ENCODE peak calls at places on chromosomes 1 and 21, in seven cellular contexts. X is astrocyte, V is prostate gland, J is MM.1S, W is aorta, S is left lung, F is upper lobe of right lung. I is an unnamed sample.
A peak's percentile ranks its signal among the peaks of the same experiment; 100 is the strongest.

GRCh38 chr1:188670837-188671236 is 1806.8 kb downstream of the BRINP3 start:
- DNase-seq in J (no peak), V (no peak), F (no peak), S (no peak), W (no peak), X (peak; percentile 30), I (no peak)

GRCh38 chr1:15525043-15525958 is 1.3 kb upstream of the CASP9 start:
- DNase-seq in X (no peak), S (no peak), J (peak; percentile 97), F (peak; percentile 99), V (no peak), W (peak; percentile 54), I (peak; percentile 100)

GRCh38 chr1:184020328-184020727 is 17.2 kb downstream of the COLGALT2 start:
- DNase-seq in V (no peak), S (no peak), F (no peak), W (no peak), X (no peak), J (no peak), I (no peak)

GRCh38 chr1:150420560-150421265 is 56.8 kb downstream of the RPRD2 start:
- DNase-seq in X (peak; percentile 40), F (no peak), S (no peak), J (no peak), W (no peak), V (peak; percentile 9), I (no peak)

GRCh38 chr1:179105393-179105792 is 23.5 kb downstream of the TOR3A start:
- DNase-seq in X (no peak), S (no peak), W (no peak), J (peak; percentile 28), F (no peak), V (no peak), I (no peak)

GRCh38 chr21:37055271-37055855 is 17.5 kb downstream of the PIGP start:
- DNase-seq in V (no peak), W (no peak), S (no peak), F (no peak), X (no peak), J (no peak), I (no peak)

GRCh38 chr21:36509966-36510742 is 30.2 kb upstream of the CLDN14 start:
- DNase-seq in J (no peak), V (peak; percentile 91), F (peak; percentile 77), W (no peak), X (no peak), S (peak; percentile 60), I (no peak)

GRCh38 chr1:1058088-1058905 is 15.8 kb downstream of the RNF223 start:
- DNase-seq in W (no peak), X (no peak), F (no peak), J (no peak), S (no peak), V (no peak), I (no peak)

GRCh38 chr1:6743189-6744101 is 41.8 kb upstream of the CAMTA1 start:
- DNase-seq in S (peak; percentile 45), J (no peak), X (peak; percentile 88), V (peak; percentile 78), F (peak; percentile 71), W (peak; percentile 80), I (no peak)

GRCh38 chr1:13950637-13951036 is 250.6 kb downstream of the PRDM2 start:
- DNase-seq in X (no peak), S (no peak), V (no peak), J (no peak), W (no peak), F (no peak), I (no peak)

GRCh38 chr1:203548917-203549708 is 55.2 kb downstream of the OPTC start:
- DNase-seq in J (no peak), X (no peak), V (no peak), S (no peak), W (no peak), F (peak; percentile 9), I (no peak)

GRCh38 chr21:18460979-18461378 is 57.4 kb upstream of the TMPRSS15 start:
- DNase-seq in W (no peak), X (no peak), J (no peak), V (no peak), F (no peak), S (no peak), I (no peak)

GRCh38 chr1:169427081-169427611 is at the start of gene CCDC181:
- DNase-seq in X (peak; percentile 64), J (peak; percentile 53), S (peak; percentile 34), V (peak; percentile 11), F (peak; percentile 67), W (peak; percentile 56), I (no peak)

GRCh38 chr1:245605480-245606156 is 450.8 kb downstream of the KIF26B start:
- DNase-seq in X (peak; percentile 84), V (no peak), S (no peak), J (no peak), F (no peak), W (no peak), I (no peak)

GRCh38 chr1:232367293-232367692 is 262.6 kb downstream of the SIPA1L2 start:
- DNase-seq in F (no peak), J (no peak), W (no peak), S (no peak), V (no peak), X (no peak), I (no peak)

GRCh38 chr1:232872738-232873137 is 67.5 kb downstream of the MAP10 start:
- DNase-seq in X (no peak), F (no peak), V (no peak), J (no peak), W (no peak), S (no peak), I (no peak)

GRCh38 chr1:1001631-1002300 is 1.9 kb upstream of the HES4 start:
- DNase-seq in S (peak; percentile 70), W (peak; percentile 79), X (no peak), J (no peak), F (peak; percentile 90), V (peak; percentile 74), I (peak; percentile 77)

GRCh38 chr1:29124366-29125236 is 898 bp upstream of the TMEM200B start:
- DNase-seq in W (peak; percentile 89), V (no peak), J (peak; percentile 44), S (peak; percentile 67), F (peak; percentile 77), X (peak; percentile 60), I (peak; percentile 92)

GRCh38 chr1:154142358-154142757 is 12.5 kb downstream of the NUP210L start:
- DNase-seq in J (no peak), F (no peak), W (no peak), V (peak; percentile 10), X (no peak), S (no peak), I (no peak)

GRCh38 chr1:216807696-216808095 is 84.5 kb upstream of the ESRRG start:
- DNase-seq in J (no peak), F (no peak), V (no peak), X (peak; percentile 72), S (no peak), W (no peak), I (no peak)

GRCh38 chr1:151815716-151816327 is 10.6 kb upstream of the LINGO4 start:
- DNase-seq in S (no peak), V (no peak), F (peak; percentile 67), X (no peak), W (no peak), J (peak; percentile 92), I (no peak)

GRCh38 chr1:56644064-56644940 is 812 bp upstream of the PRKAA2 start:
- DNase-seq in S (no peak), W (no peak), X (no peak), F (no peak), V (no peak), J (no peak), I (no peak)

GRCh38 chr1:56643661-56644060 is 1.5 kb upstream of the PRKAA2 start:
- DNase-seq in F (no peak), W (no peak), S (no peak), J (no peak), V (no peak), X (no peak), I (no peak)

GRCh38 chr1:56644941-56645662 is at the start of gene PRKAA2:
- DNase-seq in S (no peak), J (peak; percentile 21), V (peak; percentile 44), F (peak; percentile 69), W (peak; percentile 55), X (no peak), I (no peak)

GRCh38 chr1:56647106-56647505 is 2.0 kb downstream of the PRKAA2 start:
- DNase-seq in J (no peak), W (no peak), F (no peak), V (no peak), X (no peak), S (no peak), I (no peak)

GRCh38 chr1:56645663-56646330 is 683 bp downstream of the PRKAA2 start:
- DNase-seq in X (no peak), W (no peak), J (no peak), S (no peak), F (no peak), V (peak; percentile 19), I (no peak)
- H3K4me3 ChIP-seq in X (peak overlapping the region; percentile 58), W (peak overlapping the region; percentile 43), J (peak overlapping the region; percentile 57), S (peak overlapping the region; percentile 42), F (peak overlapping the region; percentile 53), V (peak overlapping the region; percentile 80), I (peak overlapping the region; percentile 63)

DNA sequence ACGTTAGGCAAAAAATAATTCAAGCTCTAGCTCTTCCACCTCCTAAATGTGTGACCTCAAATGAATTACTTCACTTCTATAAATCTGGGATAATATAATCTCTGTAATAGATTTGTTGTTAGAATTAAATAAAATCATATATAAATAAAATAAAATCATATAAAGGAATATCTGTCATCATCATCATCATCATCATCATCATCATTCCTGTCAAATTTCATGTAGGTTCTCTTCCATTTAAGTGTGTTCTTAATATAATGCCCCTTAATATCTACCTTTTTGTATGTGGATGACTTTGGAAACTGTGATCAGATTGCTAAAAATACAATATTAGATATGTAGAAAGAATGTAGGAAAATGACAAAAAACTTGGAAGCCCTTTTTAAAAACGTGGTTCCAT is 621.0 kb downstream of the ADGRL2 start:
- DNase-seq in X (no peak), W (no peak), V (no peak), J (no peak), S (no peak), F (no peak), I (no peak)
- H3K4me1 ChIP-seq in X (no peaks in the 10 kb centered on the region), W (no peaks in the 10 kb centered on the region), V (no peaks in the 10 kb centered on the region), J (no peaks in the 10 kb centered on the region), S (no peaks in the 10 kb centered on the region), F (no peaks in the 10 kb centered on the region), I (no peaks in the 10 kb centered on the region)

GRCh38 chr1:115592264-115592663 is 49.5 kb upstream of the VANGL1 start:
- DNase-seq in F (no peak), V (no peak), W (no peak), X (no peak), J (no peak), S (no peak), I (no peak)
- H3K4me3 ChIP-seq in F (no peak overlapping the region), V (no peak overlapping the region), W (no peak overlapping the region), X (no peak overlapping the region), J (no peak overlapping the region), S (no peak overlapping the region), I (no peak overlapping the region)

DNA sequence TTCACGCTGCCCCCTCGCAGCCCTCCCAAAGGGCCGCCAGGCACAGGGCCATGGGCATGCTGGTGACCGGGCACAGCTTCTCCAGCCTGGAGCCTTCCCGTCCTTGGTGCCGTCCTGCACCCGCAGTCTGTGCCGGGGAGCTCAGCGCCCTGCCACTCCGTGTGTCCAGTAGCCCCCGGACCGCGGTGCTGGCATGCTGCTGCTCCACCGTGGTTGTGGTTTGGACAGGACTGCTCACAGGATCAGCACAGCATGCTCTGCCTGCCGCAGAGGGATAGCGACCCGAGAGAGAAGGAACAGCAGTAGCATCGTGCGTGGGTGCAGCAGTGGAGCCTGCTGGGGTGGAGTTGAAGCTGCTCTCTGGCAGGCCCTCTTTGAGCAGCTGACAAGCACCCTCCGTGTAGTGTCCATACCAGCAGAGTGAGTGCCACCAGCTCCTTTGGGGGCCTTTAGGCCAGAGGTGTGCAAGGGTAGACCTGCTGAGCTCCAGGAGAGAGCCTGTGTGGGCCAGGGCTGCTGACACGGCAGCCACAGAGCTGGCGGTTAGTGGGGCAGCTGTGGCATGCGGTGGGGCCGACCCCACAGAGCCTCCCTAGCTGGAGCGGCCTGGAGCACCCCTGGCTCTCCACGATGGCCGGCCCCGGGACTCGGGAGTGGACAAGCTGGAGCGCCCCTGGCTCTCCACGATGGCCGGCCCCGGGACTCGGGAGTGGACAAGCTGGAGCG is 6.4 kb upstream of the PCBP3 start:
- DNase-seq in S (no peak), F (no peak), W (no peak), X (no peak), V (no peak), J (no peak), I (no peak)
- H3K4me1 ChIP-seq in S (peaks cover 19% of the 10 kb centered on the region), F (no peaks in the 10 kb centered on the region), W (no peaks in the 10 kb centered on the region), X (peaks cover 8% of the 10 kb centered on the region), V (no peaks in the 10 kb centered on the region), J (peaks cover 19% of the 10 kb centered on the region), I (peaks cover 15% of the 10 kb centered on the region)